ENCODE peak calls at places on chromosomes 7 and 10, in ten cellular contexts. One of them, this sample, is unnamed.

GRCh38 chr7:22726849-22727792 is at the start of gene IL6:
- DNase-seq in MCF 10A: peak
- DNase-seq in EL: peak
- DNase-seq in fibroblast of lung: peak
- DNase-seq in HT1080: peak
- DNase-seq in heart right ventricle: peak
- DNase-seq in iPS-NIHi11: peak
- DNase-seq in CD4-positive, alpha-beta T cell: peak
- DNase-seq in IMR-90: peak
- DNase-seq in LNCaP clone FGC: no peak
- DNase-seq in this sample: peak

GRCh38 chr10:102313221-102313896 is 68.0 kb downstream of the GBF1 start:
- DNase-seq in MCF 10A: no peak
- DNase-seq in EL: peak
- DNase-seq in fibroblast of lung: peak
- DNase-seq in HT1080: no peak
- DNase-seq in heart right ventricle: no peak
- DNase-seq in iPS-NIHi11: no peak
- DNase-seq in CD4-positive, alpha-beta T cell: no peak
- DNase-seq in IMR-90: no peak
- DNase-seq in LNCaP clone FGC: peak
- DNase-seq in this sample: no peak

GRCh38 chr7:101990811-101991418 is 173.5 kb downstream of the CUX1 start:
- DNase-seq in MCF 10A: no peak
- DNase-seq in EL: no peak
- DNase-seq in fibroblast of lung: no peak
- DNase-seq in HT1080: no peak
- DNase-seq in heart right ventricle: no peak
- DNase-seq in iPS-NIHi11: no peak
- DNase-seq in CD4-positive, alpha-beta T cell: no peak
- DNase-seq in IMR-90: no peak
- DNase-seq in LNCaP clone FGC: no peak
- DNase-seq in this sample: no peak

GRCh38 chr7:76063525-76063924 is 15.6 kb downstream of the MDH2 start:
- DNase-seq in MCF 10A: peak
- DNase-seq in EL: no peak
- DNase-seq in fibroblast of lung: no peak
- DNase-seq in HT1080: no peak
- DNase-seq in heart right ventricle: peak
- DNase-seq in iPS-NIHi11: peak
- DNase-seq in CD4-positive, alpha-beta T cell: no peak
- DNase-seq in IMR-90: no peak
- DNase-seq in LNCaP clone FGC: no peak
- DNase-seq in this sample: peak

GRCh38 chr7:111059826-111060225 is 31.1 kb upstream of the LRRN3 start:
- DNase-seq in MCF 10A: no peak
- DNase-seq in EL: no peak
- DNase-seq in fibroblast of lung: peak
- DNase-seq in HT1080: no peak
- DNase-seq in heart right ventricle: no peak
- DNase-seq in iPS-NIHi11: no peak
- DNase-seq in CD4-positive, alpha-beta T cell: no peak
- DNase-seq in IMR-90: no peak
- DNase-seq in LNCaP clone FGC: no peak
- DNase-seq in this sample: no peak

GRCh38 chr10:20248309-20248708 is 432.1 kb downstream of the PLXDC2 start:
- DNase-seq in MCF 10A: no peak
- DNase-seq in EL: no peak
- DNase-seq in fibroblast of lung: no peak
- DNase-seq in HT1080: no peak
- DNase-seq in heart right ventricle: no peak
- DNase-seq in iPS-NIHi11: peak
- DNase-seq in CD4-positive, alpha-beta T cell: no peak
- DNase-seq in IMR-90: no peak
- DNase-seq in LNCaP clone FGC: no peak
- DNase-seq in this sample: no peak

GRCh38 chr10:74153123-74153522 is 2.1 kb downstream of the ADK start:
- DNase-seq in MCF 10A: peak
- DNase-seq in EL: peak
- DNase-seq in fibroblast of lung: peak
- DNase-seq in HT1080: peak
- DNase-seq in heart right ventricle: peak
- DNase-seq in iPS-NIHi11: no peak
- DNase-seq in CD4-positive, alpha-beta T cell: no peak
- DNase-seq in IMR-90: peak
- DNase-seq in LNCaP clone FGC: no peak
- DNase-seq in this sample: peak

GRCh38 chr7:101235050-101235449 is 2.6 kb downstream of the CLDN15 start:
- DNase-seq in MCF 10A: no peak
- DNase-seq in EL: no peak
- DNase-seq in fibroblast of lung: no peak
- DNase-seq in HT1080: no peak
- DNase-seq in heart right ventricle: no peak
- DNase-seq in iPS-NIHi11: no peak
- DNase-seq in CD4-positive, alpha-beta T cell: no peak
- DNase-seq in IMR-90: no peak
- DNase-seq in LNCaP clone FGC: no peak
- DNase-seq in this sample: no peak

GRCh38 chr10:100934084-100934659 is 21.4 kb downstream of the SLF2 start:
- DNase-seq in MCF 10A: peak
- DNase-seq in EL: no peak
- DNase-seq in fibroblast of lung: no peak
- DNase-seq in HT1080: peak
- DNase-seq in heart right ventricle: no peak
- DNase-seq in iPS-NIHi11: peak
- DNase-seq in CD4-positive, alpha-beta T cell: no peak
- DNase-seq in IMR-90: no peak
- DNase-seq in LNCaP clone FGC: no peak
- DNase-seq in this sample: no peak

GRCh38 chr10:89810908-89811515 is 109.6 kb downstream of the KIF20B start:
- DNase-seq in MCF 10A: no peak
- DNase-seq in EL: no peak
- DNase-seq in fibroblast of lung: no peak
- DNase-seq in HT1080: no peak
- DNase-seq in heart right ventricle: no peak
- DNase-seq in iPS-NIHi11: no peak
- DNase-seq in CD4-positive, alpha-beta T cell: no peak
- DNase-seq in IMR-90: no peak
- DNase-seq in LNCaP clone FGC: no peak
- DNase-seq in this sample: peak

GRCh38 chr10:2463301-2463700 is 604.0 kb upstream of the PFKP start:
- DNase-seq in MCF 10A: no peak
- DNase-seq in EL: no peak
- DNase-seq in fibroblast of lung: peak
- DNase-seq in HT1080: peak
- DNase-seq in heart right ventricle: no peak
- DNase-seq in iPS-NIHi11: no peak
- DNase-seq in CD4-positive, alpha-beta T cell: no peak
- DNase-seq in IMR-90: no peak
- DNase-seq in LNCaP clone FGC: no peak
- DNase-seq in this sample: no peak

GRCh38 chr10:107546239-107546638 is 381.7 kb upstream of the SORCS1 start:
- DNase-seq in MCF 10A: peak
- DNase-seq in EL: peak
- DNase-seq in fibroblast of lung: peak
- DNase-seq in HT1080: peak
- DNase-seq in heart right ventricle: no peak
- DNase-seq in iPS-NIHi11: no peak
- DNase-seq in CD4-positive, alpha-beta T cell: no peak
- DNase-seq in IMR-90: peak
- DNase-seq in LNCaP clone FGC: no peak
- DNase-seq in this sample: no peak

GRCh38 chr7:93902777-93903423 is 3.5 kb upstream of the GNGT1 start:
- DNase-seq in MCF 10A: peak
- DNase-seq in EL: peak
- DNase-seq in fibroblast of lung: peak
- DNase-seq in HT1080: peak
- DNase-seq in heart right ventricle: peak
- DNase-seq in iPS-NIHi11: peak
- DNase-seq in CD4-positive, alpha-beta T cell: no peak
- DNase-seq in IMR-90: peak
- DNase-seq in LNCaP clone FGC: no peak
- DNase-seq in this sample: peak